ENCODE peak calls at places on chromosomes 7 and 10, in ten cellular contexts. L is naive thymus-derived CD4-positive, alpha-beta T cell; F is left ventricle myocardium inferior; Z is adipocyte; E is cardiac muscle cell; Y is SJSA1; J is ascending aorta; O is mesenchymal stem cell; A is endothelial cell of umbilical vein; B is right lobe of liver. K is an unnamed sample. For H3K36me3, the result is how much of the 10 kb centered on the place peaks cover.

GRCh38 chr10:72045586-72045985 is 42.8 kb downstream of the SPOCK2 start:
- DNase-seq in L (no peak), F (no peak), Z (no peak), E (no peak), Y (no peak), J (no peak), O (peak), A (no peak), B (no peak), K (no peak)

GRCh38 chr7:132414857-132415256 is 161.4 kb downstream of the PLXNA4 start:
- DNase-seq in L (no peak), F (no peak), Z (no peak), E (no peak), Y (no peak), J (no peak), O (no peak), A (no peak), B (no peak), K (no peak)

GRCh38 chr7:120460928-120461327 is 188.0 kb downstream of the KCND2 start:
- DNase-seq in L (no peak), F (no peak), Z (no peak), E (no peak), Y (no peak), J (no peak), O (no peak), A (no peak), B (no peak), K (no peak)

GRCh38 chr10:42952358-42952757 is 124.5 kb upstream of the RET start:
- DNase-seq in L (no peak), F (peak), Z (peak), E (peak), Y (peak), J (no peak), O (peak), A (no peak), B (peak), K (no peak)

GRCh38 chr7:226281-226882 is 34.0 kb downstream of the FAM20C start:
- DNase-seq in L (no peak), F (no peak), Z (no peak), E (no peak), Y (peak), J (no peak), O (peak), A (no peak), B (no peak), K (no peak)

GRCh38 chr7:99699946-99700345 is 20.1 kb upstream of the CYP3A5 start:
- DNase-seq in L (no peak), F (no peak), Z (no peak), E (no peak), Y (no peak), J (no peak), O (no peak), A (no peak), B (no peak), K (no peak)

GRCh38 chr10:74839708-74840107 is 13.3 kb downstream of the KAT6B start:
- DNase-seq in L (no peak), F (no peak), Z (no peak), E (no peak), Y (no peak), J (no peak), O (no peak), A (no peak), B (no peak), K (no peak)

GRCh38 chr7:3200504-3200903 is 100.5 kb upstream of the SDK1 start:
- DNase-seq in L (no peak), F (no peak), Z (peak), E (peak), Y (peak), J (no peak), O (peak), A (peak), B (no peak), K (peak)

GRCh38 chr10:11533328-11533781 is 78.1 kb downstream of the USP6NL start:
- DNase-seq in L (no peak), F (no peak), Z (peak), E (no peak), Y (no peak), J (no peak), O (peak), A (no peak), B (no peak), K (peak)

GRCh38 chr10:115996031-115996430 is 277.0 kb downstream of the GFRA1 start:
- DNase-seq in L (no peak), F (no peak), Z (no peak), E (no peak), Y (no peak), J (no peak), O (no peak), A (no peak), B (no peak), K (no peak)

GRCh38 chr10:118809821-118810220 is 55.1 kb upstream of the CACUL1 start:
- DNase-seq in L (no peak), F (no peak), Z (no peak), E (no peak), Y (no peak), J (no peak), O (no peak), A (no peak), B (no peak), K (no peak)

GRCh38 chr10:112435013-112435619 is 11.6 kb downstream of the ZDHHC6 start:
- DNase-seq in L (no peak), F (no peak), Z (peak), E (no peak), Y (no peak), J (no peak), O (peak), A (peak), B (no peak), K (no peak)

GRCh38 chr7:54259185-54259584 is 283.0 kb upstream of the VSTM2A start:
- DNase-seq in L (no peak), F (no peak), Z (no peak), E (no peak), Y (no peak), J (no peak), O (no peak), A (no peak), B (no peak), K (no peak)

GRCh38 chr7:45159296-45159695 is 1.7 kb downstream of the RAMP3 start:
- DNase-seq in L (no peak), F (no peak), Z (no peak), E (no peak), Y (no peak), J (no peak), O (no peak), A (no peak), B (no peak), K (no peak)

GRCh38 chr7:133650067-133650466 is 397.2 kb downstream of the EXOC4 start:
- DNase-seq in L (no peak), F (no peak), Z (peak), E (no peak), Y (no peak), J (no peak), O (peak), A (peak), B (no peak), K (no peak)

GRCh38 chr10:132133005-132133404 is 53.7 kb upstream of the DPYSL4 start:
- DNase-seq in L (no peak), F (peak), Z (no peak), E (no peak), Y (no peak), J (no peak), O (no peak), A (no peak), B (peak), K (no peak)

DNA sequence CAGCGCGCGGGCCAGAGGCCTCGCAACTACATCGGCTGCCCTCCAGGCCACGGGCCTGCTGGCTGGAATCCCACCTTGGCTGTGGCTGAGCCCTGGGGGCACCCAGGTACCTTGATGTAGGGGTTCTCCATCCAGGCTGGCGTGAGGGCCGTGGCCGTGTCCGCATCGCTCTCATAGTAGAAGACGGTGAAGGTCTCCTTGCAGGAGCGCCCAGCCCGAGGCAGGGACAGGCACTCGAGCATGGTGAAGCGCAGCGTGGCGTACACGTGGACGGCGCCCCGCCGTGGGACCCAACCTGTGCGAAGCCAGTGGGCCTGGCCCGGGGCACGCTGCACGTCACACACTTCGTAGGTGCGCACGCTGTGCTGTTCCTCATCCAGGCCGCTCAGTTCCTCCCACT is 3.8 kb downstream of the EPHB4 start:
- DNase-seq in L (no peak), F (no peak), Z (no peak), E (no peak), Y (no peak), J (no peak), O (no peak), A (no peak), B (no peak), K (no peak)
- H3K36me3 ChIP-seq in L (under half), F (half or more), Z (under half), E (under half), Y (half or more), J (under half), O (half or more), A (under half), B (under half), K (under half)

DNA sequence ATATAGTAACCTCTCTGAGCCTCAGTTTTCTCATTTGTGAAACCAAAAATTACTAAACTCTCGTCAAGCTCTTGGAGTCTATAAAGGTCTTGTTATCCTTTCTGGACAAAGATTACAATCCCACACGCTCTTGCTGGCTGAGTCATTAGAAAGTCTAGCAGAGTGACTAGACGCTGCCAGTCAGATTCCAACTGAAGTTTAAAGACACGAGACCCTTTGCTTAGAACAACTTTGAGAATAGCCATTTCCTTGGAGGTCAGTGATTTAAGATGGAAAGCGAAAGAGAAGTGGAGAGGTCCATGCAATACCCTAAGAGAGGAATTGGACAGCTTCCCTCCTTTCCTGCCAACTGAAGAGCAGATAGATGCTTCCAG is 119.5 kb downstream of the APBB1IP start:
- DNase-seq in L (no peak), F (no peak), Z (no peak), E (no peak), Y (no peak), J (no peak), O (no peak), A (no peak), B (no peak), K (no peak)
- H3K36me3 ChIP-seq in L (half or more), F (under half), Z (half or more), E (under half), Y (under half), J (under half), O (under half), A (under half), B (under half), K (half or more)

GRCh38 chr10:95454356-95454755 is 106.8 kb downstream of the SORBS1 start:
- DNase-seq in L (no peak), F (no peak), Z (no peak), E (no peak), Y (no peak), J (no peak), O (no peak), A (no peak), B (no peak), K (no peak)
- H3K36me3 ChIP-seq in L (under half), F (under half), Z (under half), E (under half), Y (under half), J (under half), O (under half), A (under half), B (under half), K (under half)

GRCh38 chr10:50312464-50313437 is 61.4 kb upstream of the ASAH2 start:
- DNase-seq in L (no peak), F (no peak), Z (peak), E (no peak), Y (no peak), J (no peak), O (peak), A (no peak), B (no peak), K (no peak)
- H3K36me3 ChIP-seq in L (under half), F (under half), Z (under half), E (under half), Y (under half), J (under half), O (under half), A (under half), B (under half), K (under half)

GRCh38 chr10:63247771-63248170 is 114.6 kb downstream of the NRBF2 start:
- DNase-seq in L (no peak), F (no peak), Z (peak), E (no peak), Y (no peak), J (no peak), O (no peak), A (peak), B (no peak), K (no peak)
- H3K36me3 ChIP-seq in L (under half), F (under half), Z (under half), E (under half), Y (under half), J (under half), O (under half), A (under half), B (under half), K (under half)

GRCh38 chr10:78011065-78011464 is 18.2 kb downstream of the POLR3A start:
- DNase-seq in L (no peak), F (no peak), Z (no peak), E (no peak), Y (no peak), J (no peak), O (no peak), A (no peak), B (no peak), K (no peak)
- H3K36me3 ChIP-seq in L (half or more), F (half or more), Z (half or more), E (half or more), Y (half or more), J (half or more), O (under half), A (under half), B (half or more), K (half or more)

GRCh38 chr7:14095233-14095950 is 105.9 kb upstream of the ETV1 start:
- DNase-seq in L (no peak), F (no peak), Z (no peak), E (no peak), Y (no peak), J (no peak), O (no peak), A (no peak), B (no peak), K (no peak)

GRCh38 chr7:14096159-14096558 is 106.7 kb upstream of the ETV1 start:
- DNase-seq in L (no peak), F (no peak), Z (no peak), E (no peak), Y (no peak), J (no peak), O (no peak), A (no peak), B (no peak), K (no peak)

DNA sequence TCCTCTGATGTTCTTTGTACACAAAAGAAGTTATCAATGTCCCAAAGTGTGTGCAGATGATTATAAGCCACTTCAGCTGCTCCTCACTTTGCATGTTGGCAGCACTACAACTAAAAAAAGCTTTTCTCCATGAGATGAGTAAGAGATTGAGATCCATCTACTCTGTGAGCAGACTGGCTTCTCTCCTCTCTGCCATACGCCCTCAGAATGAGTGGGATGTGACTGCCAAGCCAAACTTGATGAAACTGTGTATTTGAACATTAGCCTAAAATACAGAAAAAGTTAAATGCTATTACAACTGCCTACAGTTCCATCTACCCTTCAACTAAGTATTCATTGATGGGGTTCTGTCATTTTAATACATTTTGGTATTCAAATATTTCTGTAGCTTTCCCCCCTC is 102.9 kb upstream of the ETV1 start:
- DNase-seq in L (no peak), F (no peak), Z (no peak), E (no peak), Y (no peak), J (no peak), O (no peak), A (no peak), B (no peak), K (no peak)
- H3K36me3 ChIP-seq in L (under half), F (under half), Z (under half), E (under half), Y (under half), J (under half), O (under half), A (under half), B (under half), K (under half)

DNA sequence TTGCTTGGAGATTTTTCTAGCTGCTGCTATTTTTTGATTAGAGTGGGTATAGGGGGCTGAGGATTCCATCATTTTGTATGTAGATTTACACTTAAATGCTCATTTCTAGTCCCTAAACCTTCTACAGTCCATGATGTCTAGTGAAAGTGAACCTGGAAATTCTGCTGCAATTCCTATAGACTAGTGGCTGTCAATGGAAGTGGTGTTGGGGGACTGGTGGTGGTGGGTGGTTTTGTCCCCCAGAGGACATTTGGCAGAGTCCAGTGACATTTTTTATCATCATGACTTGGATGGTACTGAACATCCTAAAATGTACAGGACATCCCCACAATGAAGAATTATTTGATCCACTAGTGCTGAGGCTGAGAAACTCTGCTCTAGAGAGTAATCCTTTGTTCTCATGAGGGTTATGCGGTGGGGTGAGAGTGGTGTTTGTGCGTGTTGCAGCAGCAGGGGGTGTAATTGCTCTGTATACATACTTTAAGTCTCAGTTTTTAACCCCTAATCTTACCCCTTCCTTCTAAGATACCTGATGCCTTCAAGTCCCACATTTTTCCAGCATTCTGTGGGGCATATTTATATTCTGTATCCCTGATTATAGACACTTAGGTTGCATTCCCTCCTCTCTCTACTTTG is 35.0 kb downstream of the KIF11 start:
- DNase-seq in L (no peak), F (no peak), Z (no peak), E (no peak), Y (no peak), J (no peak), O (no peak), A (peak), B (no peak), K (no peak)
- H3K36me3 ChIP-seq in L (under half), F (under half), Z (under half), E (under half), Y (half or more), J (under half), O (under half), A (under half), B (under half), K (half or more)

GRCh38 chr10:89588671-89589070 is 53.3 kb upstream of the SLC16A12 start:
- DNase-seq in L (no peak), F (no peak), Z (peak), E (no peak), Y (no peak), J (no peak), O (no peak), A (peak), B (no peak), K (no peak)
- H3K36me3 ChIP-seq in L (under half), F (under half), Z (under half), E (under half), Y (under half), J (under half), O (under half), A (under half), B (under half), K (under half)

K was measured in DND-41.